ENCODE peak calls at places on chromosomes 16 and 17, in eight cellular contexts. Y, E, D, C, G, F, M and S are unnamed samples.

GRCh38 chr17:17032131-17032692 is 10.0 kb upstream of the MPRIP start:
- DNase-seq in M (peak), C (peak), D (peak), G (peak), Y (peak), F (no peak), E (peak), S (peak)

GRCh38 chr16:15141586-15141985 is 47.5 kb upstream of the RRN3 start:
- DNase-seq in E (no peak), Y (peak), G (no peak), F (no peak), D (no peak), C (peak), M (no peak), S (peak)

GRCh38 chr16:55077231-55077630 is 146.6 kb downstream of the IRX5 start:
- DNase-seq in E (no peak), D (no peak), C (no peak), F (no peak), Y (no peak), G (no peak), M (no peak), S (peak)

GRCh38 chr17:68204736-68205135 is 43.1 kb upstream of the AMZ2 start:
- DNase-seq in M (no peak), C (peak), G (no peak), F (no peak), E (peak), D (no peak), Y (peak), S (no peak)

GRCh38 chr17:3030096-3030495 is 33.3 kb downstream of the OR1D5 start:
- DNase-seq in M (peak), F (no peak), G (peak), D (peak), E (no peak), Y (no peak), C (peak), S (no peak)

GRCh38 chr17:50283714-50284432 is 9.6 kb downstream of the TMEM92 start:
- DNase-seq in Y (no peak), F (no peak), M (no peak), C (no peak), D (no peak), E (no peak), G (peak), S (no peak)

GRCh38 chr16:27314161-27314723 is 468 bp downstream of the IL4R start:
- DNase-seq in E (peak), M (peak), F (peak), C (peak), Y (peak), G (peak), D (peak), S (peak)

GRCh38 chr17:48539177-48539576 is 5.7 kb downstream of the HOXB2 start:
- DNase-seq in C (peak), E (no peak), D (peak), F (no peak), G (no peak), Y (no peak), M (peak), S (no peak)

GRCh38 chr17:5516060-5516792 is 29.9 kb downstream of the MIS12 start:
- DNase-seq in F (no peak), D (peak), Y (peak), C (peak), M (peak), G (no peak), E (no peak), S (no peak)

GRCh38 chr17:691423-691822 is 23.2 kb downstream of the VPS53 start:
- DNase-seq in M (peak), D (peak), F (no peak), E (no peak), C (peak), Y (no peak), G (no peak), S (no peak)

GRCh38 chr16:71460246-71460645 is 1.8 kb downstream of the ZNF23 start:
- DNase-seq in Y (no peak), M (peak), C (peak), F (no peak), D (peak), E (no peak), G (no peak), S (no peak)

GRCh38 chr17:28963841-28964240 is 12.5 kb upstream of the PHF12 start:
- DNase-seq in M (no peak), D (no peak), F (no peak), C (no peak), G (peak), E (no peak), Y (peak), S (peak)

GRCh38 chr17:5201011-5201410 is 9.3 kb upstream of the ZNF594 start:
- DNase-seq in C (no peak), E (no peak), M (no peak), G (no peak), D (no peak), F (no peak), Y (no peak), S (no peak)

GRCh38 chr17:38879878-38880727 is 10.2 kb downstream of the LASP1 start:
- DNase-seq in G (peak), E (peak), F (no peak), Y (no peak), D (peak), M (peak), C (peak), S (peak)

GRCh38 chr16:554640-555413 is 5.4 kb upstream of the PRR35 start:
- DNase-seq in Y (no peak), C (no peak), D (peak), E (no peak), G (no peak), M (peak), F (no peak), S (no peak)

GRCh38 chr17:80881321-80881720 is 110.3 kb upstream of the CHMP6 start:
- DNase-seq in G (peak), E (no peak), F (no peak), C (no peak), D (no peak), M (no peak), Y (no peak), S (peak)

GRCh38 chr17:48612456-48612853 is 1.6 kb upstream of the HOXB7 start:
- DNase-seq in F (no peak), E (no peak), C (no peak), G (no peak), D (peak), Y (no peak), M (no peak), S (no peak)

GRCh38 chr17:28226563-28226962 is 92.4 kb upstream of the TMEM97 start:
- DNase-seq in Y (no peak), C (no peak), D (no peak), M (no peak), E (no peak), G (no peak), F (no peak), S (no peak)

GRCh38 chr16:84869464-84869863 is 49.7 kb downstream of the CRISPLD2 start:
- DNase-seq in M (no peak), G (no peak), F (no peak), C (no peak), Y (no peak), D (no peak), E (no peak), S (no peak)

GRCh38 chr17:76246080-76247066 is 6.1 kb upstream of the RNF157 start:
- DNase-seq in C (no peak), G (no peak), E (no peak), F (no peak), D (peak), Y (no peak), M (no peak), S (peak)

GRCh38 chr16:4792951-4793513 is 2.1 kb upstream of the SMIM22 start:
- DNase-seq in F (no peak), Y (no peak), M (no peak), E (no peak), G (no peak), C (no peak), D (no peak), S (no peak)

GRCh38 chr17:78358538-78359215 is 1.2 kb downstream of the SOCS3 start:
- DNase-seq in D (peak), F (peak), G (no peak), Y (no peak), E (no peak), C (no peak), M (peak), S (no peak)

GRCh38 chr16:49398761-49399160 is 25.2 kb downstream of the C16orf78 start:
- DNase-seq in C (no peak), Y (no peak), D (no peak), M (no peak), E (no peak), F (no peak), G (no peak), S (no peak)

GRCh38 chr17:67223924-67224323 is 21.1 kb downstream of the HELZ start:
- DNase-seq in E (no peak), G (no peak), D (no peak), C (no peak), F (no peak), Y (no peak), M (no peak), S (no peak)

GRCh38 chr17:48505788-48506187 is 25.0 kb downstream of the HOXB1 start:
- DNase-seq in F (peak), C (peak), D (peak), Y (no peak), M (peak), E (no peak), G (no peak), S (no peak)

GRCh38 chr16:2689968-2690830 is 7.9 kb downstream of the KCTD5 start:
- DNase-seq in G (no peak), E (no peak), D (no peak), Y (peak), F (no peak), M (no peak), C (no peak), S (no peak)

GRCh38 chr16:2690852-2691251 is 8.5 kb downstream of the KCTD5 start:
- DNase-seq in C (no peak), M (no peak), F (no peak), D (no peak), Y (no peak), E (no peak), G (no peak), S (no peak)

GRCh38 chr16:2691491-2692248 is 9.3 kb downstream of the KCTD5 start:
- DNase-seq in F (no peak), D (no peak), G (no peak), Y (no peak), M (no peak), C (no peak), E (peak), S (no peak)

GRCh38 chr16:2692251-2692947 is 10.1 kb downstream of the KCTD5 start:
- DNase-seq in E (peak), D (peak), Y (no peak), M (no peak), C (no peak), F (no peak), G (no peak), S (no peak)

GRCh38 chr16:2692948-2693651 is 10.8 kb downstream of the KCTD5 start:
- DNase-seq in C (no peak), F (no peak), G (peak), Y (no peak), D (peak), M (no peak), E (no peak), S (no peak)
- H3K4me3 ChIP-seq in C (no peak), F (no peak), G (no peak), Y (no peak), D (no peak), M (no peak), E (peak), S (no peak)

GRCh38 chr17:42270596-42270995 is 5.6 kb downstream of the STAT5B start:
- DNase-seq in D (no peak), C (no peak), E (no peak), M (no peak), Y (no peak), F (no peak), G (no peak), S (no peak)

GRCh38 chr17:42272576-42272975 is 3.6 kb downstream of the STAT5B start:
- DNase-seq in D (no peak), M (no peak), Y (no peak), E (no peak), C (no peak), F (peak), G (no peak), S (no peak)

GRCh38 chr17:42272162-42272561 is 4.0 kb downstream of the STAT5B start:
- DNase-seq in C (no peak), G (no peak), E (no peak), M (no peak), F (no peak), D (no peak), Y (no peak), S (no peak)

GRCh38 chr17:42270175-42270545 is 6.0 kb downstream of the STAT5B start:
- DNase-seq in M (peak), G (no peak), F (no peak), C (no peak), E (no peak), Y (no peak), D (no peak), S (no peak)

DNA sequence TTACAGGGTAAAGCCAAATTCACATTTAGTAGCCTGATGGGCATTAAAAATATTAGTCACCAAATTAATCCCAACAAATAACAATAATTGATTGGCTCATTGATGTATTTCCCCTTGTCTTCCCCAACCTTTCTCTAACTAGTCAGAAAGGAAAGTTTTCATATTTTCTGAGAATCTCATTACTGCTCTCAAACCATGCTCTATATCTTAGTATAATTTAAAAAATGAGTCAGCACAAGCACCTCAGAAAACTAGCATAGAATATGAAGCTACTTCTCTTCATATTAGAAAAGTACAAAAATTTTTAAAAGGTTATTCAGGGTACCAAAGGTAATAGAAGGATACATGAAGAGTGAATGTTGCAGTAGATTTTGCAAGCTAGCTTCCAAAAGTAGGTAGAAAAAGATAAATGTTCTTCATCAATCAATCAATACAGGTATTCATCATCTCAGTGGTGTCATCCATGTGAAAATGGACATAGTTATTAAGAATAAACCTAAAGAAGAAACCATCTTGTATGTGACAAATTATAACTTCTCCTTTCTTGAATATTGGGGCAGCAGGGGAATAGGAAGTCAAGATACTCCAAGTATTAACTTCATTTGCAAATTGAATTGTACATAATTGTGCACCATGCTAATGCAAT is 4.8 kb downstream of the STAT5B start:
- DNase-seq in F (no peak), E (no peak), G (no peak), D (no peak), Y (no peak), C (no peak), M (no peak), S (no peak)
- H3K4me3 ChIP-seq in F (no peak), E (no peak), G (no peak), D (no peak), Y (no peak), C (no peak), M (no peak), S (no peak)

DNA sequence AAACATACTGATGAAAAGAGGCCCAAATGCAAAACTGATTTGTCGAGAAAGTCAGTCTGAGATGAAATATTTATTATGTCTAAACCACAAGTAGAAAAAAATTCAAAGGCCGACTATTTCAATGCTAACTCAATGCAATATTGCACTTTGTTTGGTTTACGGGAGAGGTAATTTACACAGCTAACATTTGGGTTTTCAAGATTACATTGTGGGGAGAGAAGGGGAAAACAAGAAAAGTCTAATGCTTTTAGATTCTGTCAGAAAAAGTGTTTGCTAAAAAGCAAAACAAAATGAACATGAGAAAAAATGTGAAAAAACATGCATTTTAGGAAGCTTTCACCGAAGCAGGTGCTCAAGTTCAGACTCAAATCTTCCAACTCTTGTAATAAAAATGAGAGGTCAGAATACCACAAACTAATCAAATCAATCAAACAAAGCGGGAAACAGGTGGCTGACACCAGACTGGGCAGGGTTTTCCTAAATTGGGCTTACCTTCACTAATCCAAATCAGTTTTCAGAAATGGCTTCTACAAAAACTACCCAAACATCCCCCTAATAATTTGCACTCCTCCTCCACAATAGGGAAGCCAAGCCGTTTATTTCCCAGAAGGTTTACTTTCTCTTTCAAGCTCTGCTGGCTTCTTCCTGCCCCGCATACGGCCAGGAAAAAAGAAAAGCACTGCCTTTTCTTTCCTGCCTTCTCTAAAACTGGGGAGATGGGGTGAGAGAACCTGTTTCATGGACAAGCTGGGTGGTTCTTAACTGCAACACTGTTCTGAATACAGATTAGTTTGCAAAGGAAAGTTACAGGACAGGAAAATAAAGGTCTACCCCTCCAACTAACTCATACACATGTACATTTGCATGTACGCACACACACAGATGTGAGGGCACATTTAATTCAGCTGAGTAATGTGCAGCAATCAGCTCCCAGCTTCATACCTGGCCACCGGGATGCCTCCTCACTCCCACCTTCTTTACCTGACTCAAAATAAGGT is 9.3 kb downstream of the STAT3 start:
- DNase-seq in D (peak), M (peak), Y (no peak), F (no peak), E (no peak), C (no peak), G (no peak), S (peak)
- H3K4me3 ChIP-seq in D (peak), M (peak), Y (peak), F (peak), E (peak), C (no peak), G (peak), S (peak)

DNA sequence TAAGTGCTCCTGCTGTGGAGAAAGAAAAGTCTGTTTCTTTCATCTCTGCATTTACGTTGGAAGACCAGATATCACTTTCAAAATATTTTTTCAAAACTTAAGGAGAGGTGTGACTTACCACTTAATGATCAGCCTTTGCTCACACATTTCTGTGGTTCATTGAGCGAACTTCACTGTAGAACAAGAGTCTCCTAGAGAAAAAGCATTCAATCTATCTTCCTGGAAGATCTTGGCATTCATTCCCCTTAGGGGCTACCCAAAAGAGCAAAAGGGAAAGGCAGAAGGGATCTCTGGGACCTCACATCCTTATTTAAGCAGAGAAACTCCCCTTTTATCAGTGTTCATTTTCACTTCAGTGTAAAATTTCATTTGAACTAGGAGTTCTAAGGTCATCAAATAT is 61.2 kb downstream of the HS3ST3A1 start:
- DNase-seq in Y (no peak), F (no peak), G (no peak), C (no peak), E (no peak), D (no peak), M (no peak), S (no peak)
- H3K4me3 ChIP-seq in Y (no peak), F (no peak), G (no peak), C (no peak), E (no peak), D (no peak), M (no peak), S (no peak)

GRCh38 chr17:35244345-35245195 is 1.7 kb downstream of the SLFN5 start:
- DNase-seq in E (peak), D (peak), F (peak), M (peak), C (peak), G (peak), Y (peak), S (peak)
- H3K4me3 ChIP-seq in E (peak), D (peak), F (peak), M (peak), C (peak), G (peak), Y (peak), S (peak)

DNA sequence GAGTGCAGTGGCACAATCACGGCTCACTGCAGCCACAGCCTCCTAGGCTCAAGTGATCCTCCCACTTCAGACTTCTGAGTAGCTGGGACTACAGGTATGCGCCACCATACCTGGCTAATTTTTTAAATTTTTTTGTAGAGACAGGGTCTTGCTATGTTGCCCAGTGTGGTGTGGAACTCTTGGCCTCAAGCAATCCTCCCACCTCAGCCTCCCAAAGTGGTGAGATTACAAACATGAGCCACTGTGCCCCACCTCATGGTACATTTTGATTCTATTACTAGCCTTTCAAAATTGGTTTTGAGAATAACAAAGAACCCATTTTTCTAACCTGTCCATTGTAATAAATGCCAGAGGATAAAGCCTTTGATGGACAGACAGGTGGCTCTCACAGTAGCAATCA is 1.4 kb downstream of the CCDC43 start:
- DNase-seq in Y (no peak), D (no peak), F (no peak), G (no peak), E (no peak), M (no peak), C (no peak), S (no peak)
- H3K4me3 ChIP-seq in Y (no peak), D (no peak), F (no peak), G (no peak), E (no peak), M (no peak), C (peak), S (no peak)

DNA sequence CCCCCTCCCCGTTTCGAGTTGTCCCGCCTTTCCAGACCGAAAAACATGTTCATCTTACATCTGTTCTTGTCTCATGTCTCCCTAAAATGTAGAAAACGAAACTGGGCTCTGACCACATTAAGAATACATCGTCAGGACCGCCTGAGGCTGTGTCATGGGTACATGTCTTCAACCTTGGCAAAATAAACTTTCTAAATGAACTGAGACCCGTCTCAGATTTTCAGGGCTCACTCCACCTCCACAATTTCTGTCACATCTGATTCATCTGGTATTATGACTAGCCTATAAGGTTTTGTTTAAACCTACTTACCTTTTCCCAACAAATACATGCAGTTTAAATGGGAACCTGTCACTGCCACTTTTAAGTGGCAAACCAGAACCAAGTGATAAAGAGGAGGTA is 621 bp downstream of the SDR42E1 start:
- DNase-seq in F (no peak), C (no peak), Y (no peak), D (no peak), G (no peak), M (no peak), E (no peak), S (no peak)
- H3K4me3 ChIP-seq in F (peak), C (no peak), Y (peak), D (no peak), G (peak), M (no peak), E (peak), S (peak)